ENCODE peak calls at places on chromosomes 12 and 14, in seven cellular contexts. Z is choroid plexus epithelial cell, A is stomach, Q is astrocyte of the cerebellum, T is kidney epithelial cell, J is AG04449, K is adrenal gland. U is an unnamed sample.

GRCh38 chr14:20477211-20477876 is 8.1 kb downstream of the PNP start:
- DNase-seq in J (no peak), A (peak; percentile 73), T (no peak), Z (peak; percentile 49), Q (no peak), K (no peak), U (peak; percentile 50)

GRCh38 chr14:105314287-105315185 is at the start of gene PACS2:
- DNase-seq in J (no peak), Z (peak; percentile 88), K (peak; percentile 69), T (no peak), A (peak; percentile 85), Q (peak; percentile 57), U (peak; percentile 46)

GRCh38 chr12:22409071-22409951 is 74.8 kb upstream of the ST8SIA1 start:
- DNase-seq in T (no peak), J (no peak), Q (peak; percentile 62), A (no peak), Z (no peak), K (no peak), U (no peak)

GRCh38 chr12:530308-530707 is 70.6 kb downstream of the B4GALNT3 start:
- DNase-seq in Q (no peak), J (peak; percentile 56), A (no peak), Z (no peak), K (peak; percentile 81), T (peak; percentile 50), U (peak; percentile 94)

GRCh38 chr14:61435563-61436337 is 114.4 kb downstream of the PRKCH start:
- DNase-seq in Z (peak; percentile 34), J (no peak), K (no peak), Q (no peak), T (no peak), A (no peak), U (no peak)

GRCh38 chr12:12436831-12437345 is 80.0 kb downstream of the BORCS5 start:
- DNase-seq in Z (no peak), T (no peak), K (no peak), Q (no peak), A (no peak), J (no peak), U (peak; percentile 37)

GRCh38 chr14:103727313-103728000 is 11.8 kb downstream of the ZFYVE21 start:
- DNase-seq in T (no peak), J (no peak), K (no peak), Z (no peak), Q (no peak), A (peak; percentile 73), U (no peak)

GRCh38 chr12:117052386-117053049 is 46.7 kb downstream of the TESC start:
- DNase-seq in T (no peak), Q (no peak), J (no peak), A (no peak), Z (no peak), K (no peak), U (no peak)

GRCh38 chr14:27587103-27587502 is 989.3 kb upstream of the NOVA1 start:
- DNase-seq in Z (no peak), Q (no peak), A (no peak), K (no peak), T (no peak), J (no peak), U (no peak)

GRCh38 chr12:123591702-123592481 is 7.5 kb downstream of the TMED2 start:
- DNase-seq in Q (no peak), J (no peak), T (no peak), A (no peak), Z (peak; percentile 93), K (no peak), U (no peak)

GRCh38 chr14:93648440-93649168 is 139.7 kb downstream of the PRIMA1 start:
- DNase-seq in A (no peak), Q (no peak), J (no peak), T (no peak), K (no peak), Z (peak; percentile 8), U (peak; percentile 30)

GRCh38 chr14:23568600-23569310 is 1.2 kb upstream of the AP1G2 start:
- DNase-seq in K (no peak), J (no peak), A (no peak), Z (peak; percentile 17), Q (no peak), T (no peak), U (no peak)

GRCh38 chr12:48946206-48946605 is 11.1 kb downstream of the ARF3 start:
- DNase-seq in Z (peak; percentile 53), T (no peak), K (no peak), A (no peak), Q (no peak), J (no peak), U (no peak)

GRCh38 chr12:31029916-31030562 is 43.6 kb upstream of the DDX11 start:
- DNase-seq in J (no peak), Z (no peak), T (no peak), K (peak; percentile 54), Q (no peak), A (no peak), U (no peak)

DNA sequence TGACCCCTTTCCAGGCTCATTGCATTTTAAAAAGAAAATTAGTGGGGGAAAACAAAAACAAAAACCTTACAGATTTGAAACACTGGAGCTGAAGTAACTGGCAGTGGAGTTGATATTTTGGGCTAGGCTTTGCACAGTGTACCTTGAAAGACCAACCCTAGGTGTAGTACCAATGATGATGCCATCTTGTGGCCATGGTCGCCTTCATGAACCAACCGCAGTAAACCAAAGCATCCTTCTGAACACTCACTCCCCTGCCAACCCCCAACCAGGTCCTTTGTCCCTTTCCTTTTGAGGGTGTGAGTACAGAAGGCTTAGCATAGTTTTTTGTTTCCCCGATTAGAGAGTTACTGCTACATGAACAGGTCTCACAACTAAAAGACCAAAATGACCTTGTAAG is 5.9 kb downstream of the TOMM20L start:
- DNase-seq in A (no peak), J (no peak), K (no peak), Q (no peak), Z (no peak), T (no peak), U (no peak)
- TF ChIP-seq CTCF in A (no peak), J (no peak), K (no peak), Q (no peak), Z (no peak), T (no peak), U (peak; percentile 18)

GRCh38 chr12:121780429-121780828 is 13.1 kb downstream of the RHOF start:
- DNase-seq in J (no peak), Z (no peak), Q (no peak), A (no peak), K (no peak), T (no peak), U (no peak)

GRCh38 chr12:121781751-121782615 is 11.5 kb downstream of the RHOF start:
- DNase-seq in A (no peak), Z (peak; percentile 59), Q (no peak), K (no peak), T (no peak), J (no peak), U (peak; percentile 73)

GRCh38 chr12:121784460-121784859 is 9.0 kb downstream of the RHOF start:
- DNase-seq in Z (no peak), K (peak; percentile 76), A (no peak), J (no peak), Q (peak; percentile 72), T (no peak), U (peak; percentile 97)

GRCh38 chr12:121783771-121784170 is 9.7 kb downstream of the RHOF start:
- DNase-seq in A (no peak), Z (no peak), Q (no peak), K (no peak), J (no peak), T (no peak), U (peak; percentile 71)

DNA sequence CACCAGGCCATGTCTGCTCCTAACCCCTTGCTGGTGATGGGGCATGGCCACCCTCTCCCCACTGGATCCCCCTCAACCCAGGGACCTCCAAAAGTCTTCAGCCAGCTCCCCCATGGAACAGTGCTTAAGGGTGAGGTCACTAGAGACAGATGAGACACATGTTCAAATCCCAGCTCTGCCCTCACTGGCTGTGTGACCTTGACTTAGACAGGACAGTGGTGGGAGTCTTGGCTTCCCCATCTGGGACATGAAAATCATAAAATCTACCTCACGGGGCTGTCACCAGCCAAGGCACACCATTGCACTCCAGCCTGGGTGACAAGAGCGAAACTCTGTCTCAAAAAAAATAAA is 10.9 kb downstream of the RHOF start:
- DNase-seq in K (no peak), J (no peak), Z (no peak), A (no peak), Q (no peak), T (no peak), U (no peak)
- H3K4me3 ChIP-seq in K (no peak overlapping the region), J (no peak overlapping the region), Z (no peak overlapping the region), A (no peak overlapping the region), Q (no peak overlapping the region), T (no peak overlapping the region), U (no peak overlapping the region)

GRCh38 chr12:51820721-51821422 is 27.6 kb downstream of the FIGNL2 start:
- DNase-seq in Q (no peak), A (peak; percentile 60), J (no peak), Z (no peak), K (no peak), T (no peak), U (no peak)

GRCh38 chr12:51818567-51819300 is 29.8 kb downstream of the FIGNL2 start:
- DNase-seq in J (peak; percentile 67), Q (peak; percentile 69), Z (peak; percentile 75), A (no peak), T (no peak), K (no peak), U (no peak)

GRCh38 chr12:51821423-51822260 is 26.9 kb downstream of the FIGNL2 start:
- DNase-seq in K (no peak), Q (no peak), A (no peak), Z (no peak), T (no peak), J (no peak), U (no peak)

GRCh38 chr12:51818086-51818485 is 30.4 kb downstream of the FIGNL2 start:
- DNase-seq in A (no peak), T (no peak), Z (no peak), K (no peak), J (no peak), Q (no peak), U (no peak)

GRCh38 chr12:51819851-51820720 is 28.4 kb downstream of the FIGNL2 start:
- DNase-seq in K (no peak), A (peak; percentile 33), Q (no peak), Z (no peak), J (no peak), T (no peak), U (no peak)
- TF ChIP-seq CTCF in K (no peak), A (no peak), Q (no peak), Z (no peak), J (peak; percentile 30), T (peak; percentile 16), U (no peak)

DNA sequence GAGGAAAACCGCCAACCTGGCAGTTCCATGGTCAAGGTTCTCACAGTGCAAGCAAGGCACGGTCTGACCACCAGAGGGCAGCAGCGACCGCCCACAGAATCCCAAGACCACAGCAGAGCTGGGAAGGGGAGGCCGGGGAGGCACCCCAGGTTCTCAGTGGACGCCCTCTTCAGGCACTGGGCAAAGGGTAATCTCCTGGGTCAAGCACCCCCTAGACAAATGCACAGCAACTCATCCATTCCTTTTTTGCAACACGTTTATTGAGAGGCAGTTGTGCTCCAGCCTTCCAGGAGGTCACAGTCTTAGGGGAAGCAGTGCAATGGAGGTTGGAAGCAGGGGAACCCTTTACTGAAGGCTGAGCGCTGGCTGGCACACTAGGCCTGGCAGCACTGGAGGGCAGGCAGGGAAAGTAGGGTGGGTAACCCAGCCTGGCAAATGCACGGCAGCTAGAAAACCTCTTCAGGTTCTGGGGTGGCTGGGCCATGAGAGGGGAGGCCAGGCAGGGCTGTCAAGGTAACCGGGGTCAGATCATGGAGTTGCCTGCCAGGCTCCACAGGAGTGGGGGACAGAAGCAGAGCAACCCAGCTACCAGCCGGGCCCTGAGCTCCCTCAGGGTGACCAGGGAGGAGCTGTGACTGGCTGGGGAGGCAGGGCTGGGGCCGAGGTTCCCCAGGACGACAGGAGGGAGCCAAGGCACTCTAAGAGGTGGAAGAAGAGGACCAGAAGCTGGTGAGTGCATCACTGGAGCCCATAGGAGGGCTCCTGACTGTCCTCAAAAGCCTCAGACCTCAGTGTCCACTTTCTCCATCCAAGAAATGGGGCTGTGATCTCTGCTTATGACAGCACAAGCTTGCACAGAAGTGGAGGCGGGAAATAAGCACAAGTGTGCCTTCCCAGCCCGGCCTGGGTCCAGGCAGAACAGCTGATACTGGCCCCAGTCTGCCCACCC is 1.8 kb upstream of the RHOF start:
- DNase-seq in T (no peak), Q (peak; percentile 76), K (peak; percentile 89), A (peak; percentile 94), J (no peak), Z (peak; percentile 89), U (peak; percentile 71)
- H3K4me3 ChIP-seq in T (no peak overlapping the region), Q (no peak overlapping the region), K (no peak overlapping the region), A (peak overlapping the region; percentile 60), J (peak overlapping the region; percentile 26), Z (peak overlapping the region; percentile 60), U (no peak overlapping the region)

U was measured in bronchial epithelial cell.